ENCODE peak calls at places on chromosome 14, in nine cellular contexts. C, H, G, W, N, Z, A, S and M are unnamed samples.

GRCh38 chr14:36070056-36071043 is 106.2 kb downstream of the PTCSC3 start:
- DNase-seq in C (peak), H (peak), G (peak), W (peak), N (peak), Z (peak), A (peak), S (peak), M (peak)

GRCh38 chr14:35261774-35262173 is 30.4 kb upstream of the PSMA6 start:
- DNase-seq in C (no peak), H (no peak), G (peak), W (peak), N (peak), Z (no peak), A (no peak), S (no peak), M (no peak)

GRCh38 chr14:22997676-22998323 is 12.1 kb downstream of the C14orf93 start:
- DNase-seq in C (no peak), H (no peak), G (no peak), W (no peak), N (no peak), Z (no peak), A (no peak), S (no peak), M (no peak)

GRCh38 chr14:39369029-39369428 is 63.2 kb downstream of the FBXO33 start:
- DNase-seq in C (no peak), H (no peak), G (peak), W (no peak), N (no peak), Z (no peak), A (no peak), S (no peak), M (no peak)

GRCh38 chr14:103711516-103712431 is 3.5 kb downstream of the XRCC3 start:
- DNase-seq in C (no peak), H (no peak), G (no peak), W (peak), N (no peak), Z (peak), A (no peak), S (peak), M (no peak)

GRCh38 chr14:54001189-54001878 is 44.7 kb upstream of the BMP4 start:
- DNase-seq in C (no peak), H (no peak), G (peak), W (no peak), N (no peak), Z (no peak), A (no peak), S (no peak), M (peak)

GRCh38 chr14:88599761-88600439 is 37.1 kb downstream of the ZC3H14 start:
- DNase-seq in C (no peak), H (peak), G (no peak), W (peak), N (no peak), Z (no peak), A (peak), S (no peak), M (no peak)

GRCh38 chr14:99918781-99919180 is 125.6 kb downstream of the EML1 start:
- DNase-seq in C (no peak), H (no peak), G (no peak), W (no peak), N (no peak), Z (no peak), A (no peak), S (no peak), M (no peak)

GRCh38 chr14:53501361-53502320 is 348.5 kb upstream of the DDHD1 start:
- DNase-seq in C (peak), H (no peak), G (no peak), W (no peak), N (no peak), Z (no peak), A (no peak), S (no peak), M (no peak)

GRCh38 chr14:94466706-94467370 is 9.2 kb downstream of the SERPINA9 start:
- DNase-seq in C (no peak), H (no peak), G (no peak), W (no peak), N (no peak), Z (no peak), A (no peak), S (no peak), M (no peak)

GRCh38 chr14:81400852-81401251 is 728 bp upstream of the STON2 start:
- DNase-seq in C (peak), H (peak), G (peak), W (no peak), N (peak), Z (no peak), A (peak), S (no peak), M (no peak)

GRCh38 chr14:23379331-23380196 is 2.7 kb downstream of the CMTM5 start:
- DNase-seq in C (no peak), H (peak), G (peak), W (peak), N (peak), Z (no peak), A (peak), S (peak), M (peak)

GRCh38 chr14:39469094-39469710 is 37.0 kb upstream of the FBXO33 start:
- DNase-seq in C (no peak), H (peak), G (peak), W (peak), N (peak), Z (peak), A (peak), S (no peak), M (peak)

GRCh38 chr14:61475316-61475715 is 153.9 kb downstream of the PRKCH start:
- DNase-seq in C (peak), H (no peak), G (peak), W (peak), N (peak), Z (no peak), A (no peak), S (no peak), M (no peak)

GRCh38 chr14:68359862-68360552 is 432.9 kb downstream of the ZFP36L1 start:
- DNase-seq in C (no peak), H (no peak), G (peak), W (no peak), N (no peak), Z (no peak), A (no peak), S (peak), M (no peak)

GRCh38 chr14:70947739-70948138 is 40.5 kb downstream of the PCNX1 start:
- DNase-seq in C (no peak), H (no peak), G (peak), W (no peak), N (no peak), Z (no peak), A (no peak), S (no peak), M (no peak)

GRCh38 chr14:74401504-74402241 is 24.3 kb downstream of the SYNDIG1L start:
- DNase-seq in C (no peak), H (peak), G (peak), W (peak), N (no peak), Z (peak), A (peak), S (peak), M (peak)

GRCh38 chr14:78164226-78164853 is 5.8 kb upstream of the NRXN3 start:
- DNase-seq in C (no peak), H (peak), G (peak), W (peak), N (no peak), Z (no peak), A (no peak), S (no peak), M (peak)

GRCh38 chr14:34539407-34540180 is at the start of gene EAPP:
- DNase-seq in C (peak), H (peak), G (peak), W (peak), N (no peak), Z (no peak), A (peak), S (peak), M (peak)

GRCh38 chr14:85565862-85566296 is 35.9 kb downstream of the FLRT2 start:
- DNase-seq in C (peak), H (no peak), G (peak), W (no peak), N (no peak), Z (no peak), A (no peak), S (no peak), M (no peak)

GRCh38 chr14:60179296-60179924 is 14.2 kb upstream of the DHRS7 start:
- DNase-seq in C (no peak), H (no peak), G (no peak), W (no peak), N (no peak), Z (no peak), A (no peak), S (no peak), M (no peak)

GRCh38 chr14:62289471-62289870 is 527.3 kb downstream of the SNAPC1 start:
- DNase-seq in C (no peak), H (no peak), G (no peak), W (no peak), N (no peak), Z (no peak), A (no peak), S (no peak), M (no peak)

GRCh38 chr14:66330218-66330617 is 156.0 kb upstream of the CCDC196 start:
- DNase-seq in C (no peak), H (no peak), G (no peak), W (no peak), N (no peak), Z (no peak), A (no peak), S (no peak), M (no peak)

GRCh38 chr14:81533212-81533535 is 479 bp downstream of the SEL1L start:
- DNase-seq in C (no peak), H (no peak), G (no peak), W (no peak), N (no peak), Z (no peak), A (no peak), S (no peak), M (no peak)

GRCh38 chr14:76772300-76773187 is 11.3 kb downstream of the VASH1 start:
- DNase-seq in C (no peak), H (no peak), G (peak), W (no peak), N (no peak), Z (peak), A (no peak), S (peak), M (no peak)

GRCh38 chr14:74951443-74952194 is 3.8 kb downstream of the PGF start:
- DNase-seq in C (no peak), H (no peak), G (no peak), W (no peak), N (no peak), Z (no peak), A (no peak), S (no peak), M (no peak)

GRCh38 chr14:58151264-58151700 is 731 bp downstream of the ARMH4 start:
- DNase-seq in C (no peak), H (no peak), G (peak), W (no peak), N (no peak), Z (no peak), A (no peak), S (no peak), M (peak)

GRCh38 chr14:72884386-72884785 is 9.5 kb downstream of the DPF3 start:
- DNase-seq in C (no peak), H (no peak), G (no peak), W (no peak), N (no peak), Z (no peak), A (no peak), S (no peak), M (no peak)

GRCh38 chr14:99862111-99862510 is 68.9 kb downstream of the EML1 start:
- DNase-seq in C (no peak), H (no peak), G (no peak), W (no peak), N (no peak), Z (no peak), A (no peak), S (no peak), M (no peak)

GRCh38 chr14:98189077-98189476 is 1082.9 kb downstream of the BCL11B start:
- DNase-seq in C (no peak), H (no peak), G (no peak), W (peak), N (no peak), Z (no peak), A (no peak), S (no peak), M (no peak)

GRCh38 chr14:100856056-100856950 is 30.4 kb downstream of the MEG3 start:
- DNase-seq in C (no peak), H (no peak), G (no peak), W (no peak), N (no peak), Z (no peak), A (no peak), S (no peak), M (no peak)

GRCh38 chr14:29321646-29322045 is 555.1 kb downstream of the FOXG1 start:
- DNase-seq in C (peak), H (no peak), G (peak), W (no peak), N (no peak), Z (no peak), A (no peak), S (no peak), M (no peak)

GRCh38 chr14:39180553-39180952 is 5.5 kb downstream of the PNN start:
- DNase-seq in C (no peak), H (no peak), G (no peak), W (no peak), N (no peak), Z (no peak), A (peak), S (no peak), M (no peak)

GRCh38 chr14:100533647-100534485 is 53.4 kb downstream of the BEGAIN start:
- DNase-seq in C (no peak), H (no peak), G (no peak), W (no peak), N (no peak), Z (no peak), A (peak), S (peak), M (peak)